ENCODE peak calls at places on chromosomes 6 and 20, in nine cellular contexts. O, H, T, X, D, Z, N, I and K are unnamed samples.

GRCh38 chr6:105484238-105485161 is 81.6 kb upstream of the PREP start:
- DNase-seq in O (no peak), T (no peak), N (peak; percentile 30), D (peak; percentile 73), X (peak; percentile 70), I (peak; percentile 65), H (peak; percentile 64), Z (no peak), K (peak; percentile 35)

GRCh38 chr6:125151715-125152114 is 1.9 kb upstream of the TPD52L1 start:
- DNase-seq in X (no peak), H (no peak), N (no peak), O (no peak), D (no peak), T (no peak), I (no peak), Z (no peak), K (no peak)

GRCh38 chr20:1657556-1658334 is at the start of gene SIRPG:
- DNase-seq in H (no peak), D (no peak), N (no peak), Z (no peak), T (no peak), I (no peak), O (no peak), X (no peak), K (peak; percentile 92)

GRCh38 chr6:168007592-168008338 is 10.3 kb downstream of the KIF25 start:
- DNase-seq in X (peak; percentile 41), D (peak; percentile 99), Z (peak; percentile 12), O (no peak), I (no peak), H (peak; percentile 100), T (peak; percentile 52), N (peak; percentile 100), K (no peak)

GRCh38 chr6:37483917-37484785 is 15.5 kb downstream of the CCDC167 start:
- DNase-seq in O (peak; percentile 72), H (peak; percentile 53), I (peak; percentile 71), T (peak; percentile 25), N (peak; percentile 25), Z (peak; percentile 69), D (peak; percentile 26), X (peak; percentile 48), K (peak; percentile 35)

GRCh38 chr6:130032758-130033323 is 14.5 kb downstream of the L3MBTL3 start:
- DNase-seq in H (no peak), D (no peak), I (no peak), X (no peak), O (no peak), T (no peak), Z (no peak), N (no peak), K (no peak)

GRCh38 chr6:169943521-169944337 is 192.3 kb downstream of the ERMARD start:
- DNase-seq in D (no peak), T (no peak), X (no peak), N (no peak), I (no peak), H (no peak), O (no peak), Z (no peak), K (no peak)

GRCh38 chr6:105389543-105389942 is 13.3 kb downstream of the PREP start:
- DNase-seq in N (no peak), D (peak; percentile 16), I (no peak), O (no peak), T (no peak), H (no peak), X (peak; percentile 18), Z (no peak), K (no peak)

GRCh38 chr6:106746660-106747059 is 117.3 kb downstream of the QRSL1 start:
- DNase-seq in N (peak; percentile 84), T (no peak), D (peak; percentile 81), Z (no peak), H (peak; percentile 20), X (peak; percentile 76), O (no peak), I (no peak), K (no peak)

GRCh38 chr6:155895641-155896040 is 440.0 kb upstream of the NOX3 start:
- DNase-seq in T (no peak), I (no peak), Z (no peak), O (no peak), H (no peak), X (no peak), D (no peak), N (no peak), K (no peak)

GRCh38 chr6:98833101-98834059 is 994 bp upstream of the POU3F2 start:
- DNase-seq in N (peak; percentile 62), D (peak; percentile 32), T (no peak), X (peak; percentile 68), I (no peak), H (peak; percentile 43), O (no peak), Z (peak; percentile 52), K (peak; percentile 38)

GRCh38 chr20:62133864-62134263 is 9.3 kb downstream of the PSMA7 start:
- DNase-seq in H (no peak), X (peak; percentile 37), N (no peak), O (no peak), Z (no peak), D (no peak), I (peak; percentile 28), T (no peak), K (peak; percentile 33)

GRCh38 chr6:45724511-45724910 is 291.1 kb downstream of the CLIC5 start:
- DNase-seq in D (peak; percentile 78), N (peak; percentile 84), O (no peak), H (peak; percentile 89), X (no peak), T (peak; percentile 23), I (no peak), Z (peak; percentile 85), K (no peak)

DNA sequence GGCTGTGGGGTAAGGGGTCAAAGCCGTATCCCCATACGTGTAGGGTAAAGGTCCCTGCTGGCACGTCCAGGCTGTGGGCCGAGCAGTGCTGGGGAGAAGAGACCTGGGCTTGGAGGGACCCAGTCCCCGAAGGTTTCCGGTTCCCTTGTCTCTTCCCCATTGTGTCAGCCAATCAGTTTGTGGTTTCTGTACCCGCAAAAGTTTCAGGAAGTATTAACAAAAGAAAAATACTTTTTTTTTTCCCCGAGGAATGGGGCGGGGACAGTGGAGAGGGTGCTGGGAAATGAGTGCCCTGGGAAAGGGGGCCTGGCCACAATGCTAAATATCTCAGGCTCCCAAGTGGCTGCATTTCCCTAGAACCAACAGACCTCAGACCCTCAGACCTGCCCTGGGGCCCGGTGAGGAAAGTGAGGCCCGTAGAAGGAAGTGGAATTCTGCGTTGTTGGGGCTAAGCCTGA is 15.2 kb upstream of the AMD1 start:
- DNase-seq in T (no peak), I (peak; percentile 9), Z (peak; percentile 6), O (no peak), D (no peak), N (no peak), X (no peak), H (no peak), K (no peak)
- H3K4me3 ChIP-seq in T (no peak overlapping the region), I (no peak overlapping the region), Z (no peak overlapping the region), O (no peak overlapping the region), D (no peak overlapping the region), N (no peak overlapping the region), X (no peak overlapping the region), H (no peak overlapping the region), K (no peak overlapping the region)

GRCh38 chr6:15365273-15365687 is 119.4 kb downstream of the JARID2 start:
- DNase-seq in O (no peak), H (peak; percentile 93), X (no peak), D (peak; percentile 52), Z (peak; percentile 95), N (peak; percentile 86), I (no peak), T (peak; percentile 62), K (no peak)
- H3K4me3 ChIP-seq in O (no peak overlapping the region), H (peak overlapping the region; percentile 18), X (no peak overlapping the region), D (no peak overlapping the region), Z (peak overlapping the region; percentile 8), N (peak overlapping the region; percentile 21), I (no peak overlapping the region), T (no peak overlapping the region), K (no peak overlapping the region)

GRCh38 chr6:2846873-2847224 is 5.2 kb upstream of the SERPINB1 start:
- DNase-seq in D (no peak), Z (no peak), T (no peak), I (no peak), H (no peak), N (no peak), X (no peak), O (no peak), K (no peak)
- H3K4me3 ChIP-seq in D (peak overlapping the region; percentile 59), Z (peak overlapping the region; percentile 35), T (no peak overlapping the region), I (no peak overlapping the region), H (no peak overlapping the region), N (peak overlapping the region; percentile 1), X (no peak overlapping the region), O (peak overlapping the region; percentile 20), K (no peak overlapping the region)

DNA sequence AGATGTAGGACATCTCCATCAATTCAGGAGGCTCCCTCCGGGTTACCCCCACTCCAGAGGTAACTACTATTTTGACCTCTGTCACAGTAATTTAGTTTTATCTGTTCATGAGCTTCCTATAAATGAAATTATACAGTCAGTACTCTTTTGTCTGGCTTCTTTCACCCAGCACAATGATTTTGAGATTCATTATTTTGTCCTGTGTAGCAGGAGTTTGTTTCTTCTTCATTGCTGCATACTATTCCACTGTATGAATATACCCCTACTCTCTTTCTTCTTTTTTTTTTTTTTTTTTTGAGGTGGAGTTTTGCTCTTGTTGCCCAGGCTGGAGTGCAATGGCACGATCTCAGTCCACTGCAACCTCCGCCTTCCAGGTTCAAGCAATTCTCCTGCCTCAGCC is 11.8 kb upstream of the AP5S1 start:
- DNase-seq in T (no peak), O (no peak), X (no peak), N (no peak), H (no peak), Z (no peak), D (no peak), I (no peak), K (no peak)
- H3K4me3 ChIP-seq in T (no peak overlapping the region), O (no peak overlapping the region), X (no peak overlapping the region), N (peak overlapping the region; percentile 30), H (no peak overlapping the region), Z (peak overlapping the region; percentile 37), D (peak overlapping the region; percentile 39), I (no peak overlapping the region), K (no peak overlapping the region)